ENCODE peak calls at places on chromosomes 13 and 19, in four cellular contexts. F is activated CD8-positive, alpha-beta memory T cell treated with anti-CD3 and anti-CD28 coated beads for 1 hour; X is NCI-H82; C is immature natural killer cell. I is an unnamed sample.

GRCh38 chr19:31378404-31378803 is 29.2 kb upstream of the TSHZ3 start:
- DNase-seq in X (no peak), F (no peak), C (no peak), I (no peak)

GRCh38 chr13:77028202-77028601 is 1.2 kb upstream of the FBXL3 start:
- DNase-seq in F (no peak), X (peak; percentile 15), C (no peak), I (no peak)

GRCh38 chr13:28754698-28755545 is 36.2 kb upstream of the SLC46A3 start:
- DNase-seq in X (peak; percentile 12), C (peak; percentile 1), F (no peak), I (no peak)

GRCh38 chr13:21568854-21569253 is 35.1 kb downstream of the MICU2 start:
- DNase-seq in X (no peak), C (no peak), F (no peak), I (no peak)

GRCh38 chr13:100130092-100130491 is 41.2 kb downstream of the PCCA start:
- DNase-seq in C (no peak), F (no peak), X (no peak), I (peak; percentile 32)

GRCh38 chr19:45766919-45767346 is 2.1 kb downstream of the SIX5 start:
- DNase-seq in X (no peak), C (no peak), F (no peak), I (no peak)

GRCh38 chr13:44013666-44014291 is 134.1 kb downstream of the LACC1 start:
- DNase-seq in X (no peak), F (no peak), C (no peak), I (no peak)

GRCh38 chr19:16446108-16447014 is 25.4 kb downstream of the EPS15L1 start:
- DNase-seq in C (no peak), F (no peak), X (no peak), I (no peak)